ENCODE peak calls at places on chromosomes 3 and 15, in ten cellular contexts. One of them, this sample, is unnamed. For H3K27me3, the result is how much of the 10 kb centered on the place peaks cover.

GRCh38 chr3:139312959-139313358 is 30.9 kb upstream of the MRPS22 start:
- DNase-seq in CD4-positive, alpha-beta T cell: no peak
- DNase-seq in cardiac muscle cell: no peak
- DNase-seq in transverse colon: no peak
- DNase-seq in IMR-90: peak
- DNase-seq in neuronal stem cell: no peak
- DNase-seq in lower lobe of right lung: no peak
- DNase-seq in GM23248: peak
- DNase-seq in dorsolateral prefrontal cortex: no peak
- DNase-seq in psoas muscle: no peak
- DNase-seq in this sample: no peak

GRCh38 chr15:36067483-36068274 is 511.7 kb upstream of the CDIN1 start:
- DNase-seq in neuronal stem cell: no peak
- DNase-seq in IMR-90: no peak
- DNase-seq in CD4-positive, alpha-beta T cell: no peak
- DNase-seq in transverse colon: no peak
- DNase-seq in GM23248: no peak
- DNase-seq in dorsolateral prefrontal cortex: no peak
- DNase-seq in psoas muscle: no peak
- DNase-seq in lower lobe of right lung: no peak
- DNase-seq in cardiac muscle cell: no peak
- DNase-seq in this sample: no peak

GRCh38 chr3:63387568-63387967 is 109.5 kb downstream of the SYNPR start:
- DNase-seq in cardiac muscle cell: peak
- DNase-seq in GM23248: peak
- DNase-seq in transverse colon: no peak
- DNase-seq in dorsolateral prefrontal cortex: no peak
- DNase-seq in lower lobe of right lung: no peak
- DNase-seq in CD4-positive, alpha-beta T cell: no peak
- DNase-seq in psoas muscle: no peak
- DNase-seq in IMR-90: no peak
- DNase-seq in neuronal stem cell: no peak
- DNase-seq in this sample: no peak

GRCh38 chr15:91660174-91660649 is 193.3 kb upstream of the SLCO3A1 start:
- DNase-seq in psoas muscle: no peak
- DNase-seq in lower lobe of right lung: no peak
- DNase-seq in IMR-90: no peak
- DNase-seq in cardiac muscle cell: no peak
- DNase-seq in neuronal stem cell: no peak
- DNase-seq in GM23248: no peak
- DNase-seq in transverse colon: no peak
- DNase-seq in CD4-positive, alpha-beta T cell: no peak
- DNase-seq in dorsolateral prefrontal cortex: no peak
- DNase-seq in this sample: peak

GRCh38 chr3:31704651-31705179 is 172.0 kb downstream of the STT3B start:
- DNase-seq in GM23248: peak
- DNase-seq in cardiac muscle cell: no peak
- DNase-seq in transverse colon: peak
- DNase-seq in psoas muscle: peak
- DNase-seq in lower lobe of right lung: peak
- DNase-seq in CD4-positive, alpha-beta T cell: no peak
- DNase-seq in IMR-90: peak
- DNase-seq in dorsolateral prefrontal cortex: no peak
- DNase-seq in neuronal stem cell: no peak
- DNase-seq in this sample: no peak

GRCh38 chr3:6929918-6930317 is 69.0 kb downstream of the GRM7 start:
- DNase-seq in neuronal stem cell: no peak
- DNase-seq in transverse colon: no peak
- DNase-seq in IMR-90: no peak
- DNase-seq in GM23248: no peak
- DNase-seq in lower lobe of right lung: no peak
- DNase-seq in CD4-positive, alpha-beta T cell: no peak
- DNase-seq in dorsolateral prefrontal cortex: no peak
- DNase-seq in psoas muscle: no peak
- DNase-seq in cardiac muscle cell: no peak
- DNase-seq in this sample: no peak

GRCh38 chr3:4981160-4981687 is 2.0 kb downstream of the BHLHE40 start:
- DNase-seq in neuronal stem cell: no peak
- DNase-seq in cardiac muscle cell: no peak
- DNase-seq in psoas muscle: no peak
- DNase-seq in CD4-positive, alpha-beta T cell: no peak
- DNase-seq in GM23248: peak
- DNase-seq in lower lobe of right lung: no peak
- DNase-seq in IMR-90: peak
- DNase-seq in transverse colon: no peak
- DNase-seq in dorsolateral prefrontal cortex: no peak
- DNase-seq in this sample: no peak

GRCh38 chr3:30848093-30848779 is 46.2 kb downstream of the GADL1 start:
- DNase-seq in psoas muscle: no peak
- DNase-seq in lower lobe of right lung: no peak
- DNase-seq in neuronal stem cell: no peak
- DNase-seq in cardiac muscle cell: peak
- DNase-seq in dorsolateral prefrontal cortex: no peak
- DNase-seq in GM23248: no peak
- DNase-seq in transverse colon: no peak
- DNase-seq in IMR-90: no peak
- DNase-seq in CD4-positive, alpha-beta T cell: no peak
- DNase-seq in this sample: no peak

GRCh38 chr3:181691951-181692849 is 19.5 kb upstream of the SOX2 start:
- DNase-seq in neuronal stem cell: no peak
- DNase-seq in IMR-90: no peak
- DNase-seq in dorsolateral prefrontal cortex: no peak
- DNase-seq in psoas muscle: no peak
- DNase-seq in GM23248: no peak
- DNase-seq in transverse colon: no peak
- DNase-seq in lower lobe of right lung: no peak
- DNase-seq in cardiac muscle cell: no peak
- DNase-seq in CD4-positive, alpha-beta T cell: no peak
- DNase-seq in this sample: no peak

GRCh38 chr3:181693280-181693679 is 18.4 kb upstream of the SOX2 start:
- DNase-seq in cardiac muscle cell: no peak
- DNase-seq in CD4-positive, alpha-beta T cell: no peak
- DNase-seq in neuronal stem cell: no peak
- DNase-seq in psoas muscle: no peak
- DNase-seq in transverse colon: no peak
- DNase-seq in lower lobe of right lung: no peak
- DNase-seq in IMR-90: no peak
- DNase-seq in GM23248: no peak
- DNase-seq in dorsolateral prefrontal cortex: no peak
- DNase-seq in this sample: no peak

GRCh38 chr3:181694805-181695660 is 16.7 kb upstream of the SOX2 start:
- DNase-seq in dorsolateral prefrontal cortex: no peak
- DNase-seq in cardiac muscle cell: peak
- DNase-seq in lower lobe of right lung: peak
- DNase-seq in IMR-90: no peak
- DNase-seq in GM23248: peak
- DNase-seq in psoas muscle: peak
- DNase-seq in transverse colon: peak
- DNase-seq in CD4-positive, alpha-beta T cell: no peak
- DNase-seq in neuronal stem cell: no peak
- DNase-seq in this sample: peak

GRCh38 chr3:181690769-181691168 is 21.0 kb upstream of the SOX2 start:
- DNase-seq in IMR-90: no peak
- DNase-seq in psoas muscle: no peak
- DNase-seq in cardiac muscle cell: no peak
- DNase-seq in neuronal stem cell: no peak
- DNase-seq in CD4-positive, alpha-beta T cell: no peak
- DNase-seq in dorsolateral prefrontal cortex: no peak
- DNase-seq in GM23248: no peak
- DNase-seq in transverse colon: no peak
- DNase-seq in lower lobe of right lung: no peak
- DNase-seq in this sample: no peak

GRCh38 chr3:181692850-181693154 is 18.9 kb upstream of the SOX2 start:
- DNase-seq in lower lobe of right lung: no peak
- DNase-seq in CD4-positive, alpha-beta T cell: no peak
- DNase-seq in GM23248: no peak
- DNase-seq in IMR-90: no peak
- DNase-seq in psoas muscle: no peak
- DNase-seq in transverse colon: no peak
- DNase-seq in neuronal stem cell: no peak
- DNase-seq in dorsolateral prefrontal cortex: no peak
- DNase-seq in cardiac muscle cell: no peak
- DNase-seq in this sample: no peak
- H3K27me3 ChIP-seq in lower lobe of right lung: under half
- H3K27me3 ChIP-seq in CD4-positive, alpha-beta T cell: under half
- H3K27me3 ChIP-seq in GM23248: under half
- H3K27me3 ChIP-seq in IMR-90: under half
- H3K27me3 ChIP-seq in psoas muscle: under half
- H3K27me3 ChIP-seq in transverse colon: half or more
- H3K27me3 ChIP-seq in neuronal stem cell: under half
- H3K27me3 ChIP-seq in dorsolateral prefrontal cortex: under half
- H3K27me3 ChIP-seq in cardiac muscle cell: half or more
- H3K27me3 ChIP-seq in this sample: under half

GRCh38 chr15:77578641-77579372 is 53.9 kb downstream of the LINGO1 start:
- DNase-seq in cardiac muscle cell: no peak
- DNase-seq in transverse colon: no peak
- DNase-seq in lower lobe of right lung: no peak
- DNase-seq in dorsolateral prefrontal cortex: no peak
- DNase-seq in IMR-90: no peak
- DNase-seq in CD4-positive, alpha-beta T cell: no peak
- DNase-seq in GM23248: no peak
- DNase-seq in psoas muscle: peak
- DNase-seq in neuronal stem cell: no peak
- DNase-seq in this sample: no peak

GRCh38 chr15:77579498-77580188 is 53.1 kb downstream of the LINGO1 start:
- DNase-seq in dorsolateral prefrontal cortex: no peak
- DNase-seq in psoas muscle: no peak
- DNase-seq in cardiac muscle cell: no peak
- DNase-seq in IMR-90: no peak
- DNase-seq in GM23248: no peak
- DNase-seq in CD4-positive, alpha-beta T cell: no peak
- DNase-seq in neuronal stem cell: no peak
- DNase-seq in lower lobe of right lung: no peak
- DNase-seq in transverse colon: no peak
- DNase-seq in this sample: no peak

GRCh38 chr15:77582763-77583162 is 49.9 kb downstream of the LINGO1 start:
- DNase-seq in IMR-90: no peak
- DNase-seq in transverse colon: peak
- DNase-seq in dorsolateral prefrontal cortex: no peak
- DNase-seq in psoas muscle: no peak
- DNase-seq in GM23248: no peak
- DNase-seq in neuronal stem cell: no peak
- DNase-seq in lower lobe of right lung: no peak
- DNase-seq in cardiac muscle cell: no peak
- DNase-seq in CD4-positive, alpha-beta T cell: no peak
- DNase-seq in this sample: no peak

GRCh38 chr15:77581896-77582569 is 50.7 kb downstream of the LINGO1 start:
- DNase-seq in psoas muscle: no peak
- DNase-seq in dorsolateral prefrontal cortex: no peak
- DNase-seq in transverse colon: peak
- DNase-seq in CD4-positive, alpha-beta T cell: no peak
- DNase-seq in GM23248: no peak
- DNase-seq in neuronal stem cell: no peak
- DNase-seq in IMR-90: no peak
- DNase-seq in lower lobe of right lung: no peak
- DNase-seq in cardiac muscle cell: no peak
- DNase-seq in this sample: no peak

GRCh38 chr15:77580991-77581682 is 51.6 kb downstream of the LINGO1 start:
- DNase-seq in IMR-90: no peak
- DNase-seq in psoas muscle: peak
- DNase-seq in neuronal stem cell: no peak
- DNase-seq in lower lobe of right lung: no peak
- DNase-seq in GM23248: peak
- DNase-seq in CD4-positive, alpha-beta T cell: no peak
- DNase-seq in transverse colon: no peak
- DNase-seq in dorsolateral prefrontal cortex: peak
- DNase-seq in cardiac muscle cell: no peak
- DNase-seq in this sample: no peak
- H3K27me3 ChIP-seq in IMR-90: half or more
- H3K27me3 ChIP-seq in psoas muscle: under half
- H3K27me3 ChIP-seq in neuronal stem cell: under half
- H3K27me3 ChIP-seq in lower lobe of right lung: under half
- H3K27me3 ChIP-seq in GM23248: under half
- H3K27me3 ChIP-seq in CD4-positive, alpha-beta T cell: under half
- H3K27me3 ChIP-seq in transverse colon: under half
- H3K27me3 ChIP-seq in dorsolateral prefrontal cortex: under half
- H3K27me3 ChIP-seq in cardiac muscle cell: under half
- H3K27me3 ChIP-seq in this sample: under half

DNA sequence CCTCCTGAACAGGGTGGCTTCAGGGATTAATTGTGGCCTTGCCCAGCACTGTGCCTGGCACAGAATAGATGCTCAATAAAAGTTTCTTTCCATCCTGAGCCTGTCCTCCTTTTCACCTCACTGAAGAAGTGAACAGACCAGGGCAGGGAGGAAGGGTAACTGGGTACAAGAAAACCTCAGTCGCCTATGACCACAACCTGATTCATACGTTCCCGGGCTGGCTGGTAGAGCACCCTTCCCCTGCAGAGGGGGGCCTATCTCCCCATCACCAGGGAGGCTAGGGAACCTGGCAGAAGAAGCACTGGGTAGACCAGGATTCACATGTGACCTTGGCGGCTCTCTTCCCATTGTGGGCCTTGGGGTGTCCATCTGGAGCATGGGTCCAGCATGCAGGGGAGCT is 27.8 kb upstream of the CACNA2D2 start:
- DNase-seq in IMR-90: no peak
- DNase-seq in dorsolateral prefrontal cortex: no peak
- DNase-seq in GM23248: no peak
- DNase-seq in neuronal stem cell: no peak
- DNase-seq in psoas muscle: no peak
- DNase-seq in lower lobe of right lung: no peak
- DNase-seq in transverse colon: no peak
- DNase-seq in cardiac muscle cell: no peak
- DNase-seq in CD4-positive, alpha-beta T cell: no peak
- DNase-seq in this sample: no peak
- H3K27me3 ChIP-seq in IMR-90: half or more
- H3K27me3 ChIP-seq in dorsolateral prefrontal cortex: under half
- H3K27me3 ChIP-seq in GM23248: under half
- H3K27me3 ChIP-seq in neuronal stem cell: under half
- H3K27me3 ChIP-seq in psoas muscle: under half
- H3K27me3 ChIP-seq in lower lobe of right lung: under half
- H3K27me3 ChIP-seq in transverse colon: under half
- H3K27me3 ChIP-seq in cardiac muscle cell: under half
- H3K27me3 ChIP-seq in CD4-positive, alpha-beta T cell: under half
- H3K27me3 ChIP-seq in this sample: under half

DNA sequence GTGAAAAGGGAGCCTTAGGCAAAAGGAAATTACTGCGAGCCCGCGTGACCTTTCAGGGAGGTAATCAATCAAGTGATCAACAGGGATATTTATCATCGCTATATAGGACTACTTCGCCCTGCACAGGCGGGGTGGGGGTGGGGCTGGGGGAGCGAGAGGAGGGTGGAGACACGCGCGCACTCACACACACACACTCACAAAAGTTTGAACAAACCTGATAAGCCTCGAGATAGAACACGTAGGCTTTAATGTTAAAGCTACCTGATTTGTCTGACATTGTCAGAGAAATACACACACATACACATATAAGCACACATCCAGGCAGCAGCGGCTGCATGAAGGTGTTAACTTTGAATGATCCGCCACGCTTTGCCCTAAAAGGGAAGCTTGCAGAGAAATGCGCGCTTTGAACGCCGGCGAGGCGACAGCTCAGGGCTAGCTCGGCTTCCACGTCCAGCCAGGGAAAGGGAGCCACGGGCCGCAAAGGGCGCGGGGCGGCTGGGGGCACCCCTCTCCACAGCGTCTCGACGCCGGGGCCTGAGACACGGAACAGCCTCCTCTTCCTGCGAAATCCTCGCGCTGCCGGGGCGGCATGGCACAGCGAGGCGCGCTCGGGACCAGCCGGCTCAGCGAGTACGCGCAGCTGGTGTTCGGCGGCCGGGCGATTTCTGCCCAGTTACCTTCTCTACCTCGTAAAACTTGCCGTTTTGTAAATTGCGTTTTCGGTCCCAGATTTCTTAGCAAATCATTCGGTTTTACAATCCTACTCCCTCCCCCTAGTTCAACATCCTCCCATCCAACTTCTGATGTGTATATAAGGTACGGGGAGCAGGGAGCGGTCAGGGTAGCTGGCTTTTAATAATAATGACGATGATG is 4.8 kb upstream of the MECOM start:
- DNase-seq in transverse colon: peak
- DNase-seq in GM23248: peak
- DNase-seq in psoas muscle: peak
- DNase-seq in neuronal stem cell: peak
- DNase-seq in dorsolateral prefrontal cortex: no peak
- DNase-seq in cardiac muscle cell: peak
- DNase-seq in IMR-90: peak
- DNase-seq in lower lobe of right lung: peak
- DNase-seq in CD4-positive, alpha-beta T cell: no peak
- DNase-seq in this sample: peak
- H3K27me3 ChIP-seq in transverse colon: half or more
- H3K27me3 ChIP-seq in GM23248: half or more
- H3K27me3 ChIP-seq in psoas muscle: under half
- H3K27me3 ChIP-seq in neuronal stem cell: under half
- H3K27me3 ChIP-seq in dorsolateral prefrontal cortex: half or more
- H3K27me3 ChIP-seq in cardiac muscle cell: half or more
- H3K27me3 ChIP-seq in IMR-90: under half
- H3K27me3 ChIP-seq in lower lobe of right lung: half or more
- H3K27me3 ChIP-seq in CD4-positive, alpha-beta T cell: half or more
- H3K27me3 ChIP-seq in this sample: half or more